ENCODE peak calls at places on chromosomes 7 and 10, in four cellular contexts. One of them, this sample, is unnamed.

GRCh38 chr10:60281792-60282353 is 107.8 kb downstream of the ANK3 start:
- DNase-seq in neural progenitor cell: no peak
- DNase-seq in A549: no peak
- DNase-seq in psoas muscle: no peak
- DNase-seq in this sample: no peak

GRCh38 chr10:49606981-49607535 is 3.1 kb upstream of the SLC18A3 start:
- DNase-seq in neural progenitor cell: peak; percentile 93
- DNase-seq in A549: peak; percentile 42
- DNase-seq in psoas muscle: peak; percentile 60
- DNase-seq in this sample: no peak

GRCh38 chr10:4070171-4070570 is 285.2 kb upstream of the KLF6 start:
- DNase-seq in neural progenitor cell: no peak
- DNase-seq in A549: no peak
- DNase-seq in psoas muscle: no peak
- DNase-seq in this sample: no peak

GRCh38 chr10:119368991-119369869 is 161.9 kb downstream of the GRK5 start:
- DNase-seq in neural progenitor cell: no peak
- DNase-seq in A549: no peak
- DNase-seq in psoas muscle: no peak
- DNase-seq in this sample: no peak

GRCh38 chr10:2866569-2866968 is 200.8 kb upstream of the PFKP start:
- DNase-seq in neural progenitor cell: no peak
- DNase-seq in A549: no peak
- DNase-seq in psoas muscle: no peak
- DNase-seq in this sample: no peak

GRCh38 chr7:156514851-156515250 is 125.7 kb upstream of the RNF32 start:
- DNase-seq in neural progenitor cell: no peak
- DNase-seq in A549: no peak
- DNase-seq in psoas muscle: no peak
- DNase-seq in this sample: no peak

GRCh38 chr7:87003872-87004798 is 55.3 kb downstream of the ELAPOR2 start:
- DNase-seq in neural progenitor cell: no peak
- DNase-seq in A549: no peak
- DNase-seq in psoas muscle: no peak
- DNase-seq in this sample: no peak

GRCh38 chr10:89295597-89295996 is 6.2 kb upstream of the IFIT2 start:
- DNase-seq in neural progenitor cell: no peak
- DNase-seq in A549: no peak
- DNase-seq in psoas muscle: no peak
- DNase-seq in this sample: no peak

GRCh38 chr10:69558559-69558958 is 14.7 kb downstream of the NEUROG3 start:
- DNase-seq in neural progenitor cell: no peak
- DNase-seq in A549: no peak
- DNase-seq in psoas muscle: no peak
- DNase-seq in this sample: no peak

GRCh38 chr10:102222798-102223197 is 3.3 kb upstream of the ELOVL3 start:
- DNase-seq in neural progenitor cell: no peak
- DNase-seq in A549: no peak
- DNase-seq in psoas muscle: no peak
- DNase-seq in this sample: no peak

GRCh38 chr7:92916751-92917369 is 80.5 kb upstream of the CDK6 start:
- DNase-seq in neural progenitor cell: peak; percentile 86
- DNase-seq in A549: no peak
- DNase-seq in psoas muscle: no peak
- DNase-seq in this sample: no peak

GRCh38 chr10:103716206-103717160 is 138.9 kb downstream of the SH3PXD2A start:
- DNase-seq in neural progenitor cell: no peak
- DNase-seq in A549: no peak
- DNase-seq in psoas muscle: no peak
- DNase-seq in this sample: no peak

GRCh38 chr7:83248000-83248399 is 85.3 kb upstream of the PCLO start:
- DNase-seq in neural progenitor cell: no peak
- DNase-seq in A549: no peak
- DNase-seq in psoas muscle: no peak
- DNase-seq in this sample: no peak

GRCh38 chr7:102122026-102122425 is 164.6 kb upstream of the SH2B2 start:
- DNase-seq in neural progenitor cell: no peak
- DNase-seq in A549: peak; percentile 44
- DNase-seq in psoas muscle: no peak
- DNase-seq in this sample: no peak

GRCh38 chr7:50264908-50265307 is 39.6 kb upstream of the IKZF1 start:
- DNase-seq in neural progenitor cell: no peak
- DNase-seq in A549: no peak
- DNase-seq in psoas muscle: no peak
- DNase-seq in this sample: no peak

GRCh38 chr7:732094-732541 is 5.0 kb upstream of the PRKAR1B start:
- DNase-seq in neural progenitor cell: no peak
- DNase-seq in A549: peak; percentile 41
- DNase-seq in psoas muscle: peak; percentile 52
- DNase-seq in this sample: peak; percentile 86

GRCh38 chr7:52936750-52937149 is 98.7 kb upstream of the POM121L12 start:
- DNase-seq in neural progenitor cell: no peak
- DNase-seq in A549: no peak
- DNase-seq in psoas muscle: no peak
- DNase-seq in this sample: no peak

GRCh38 chr7:140623995-140624902 is 16.4 kb downstream of the DENND2A start:
- DNase-seq in neural progenitor cell: no peak
- DNase-seq in A549: no peak
- DNase-seq in psoas muscle: no peak
- DNase-seq in this sample: no peak

GRCh38 chr10:18418579-18419210 is 232.7 kb downstream of the NSUN6 start:
- DNase-seq in neural progenitor cell: no peak
- DNase-seq in A549: no peak
- DNase-seq in psoas muscle: no peak
- DNase-seq in this sample: no peak

GRCh38 chr10:53315709-53316108 is 543.1 kb upstream of the MBL2 start:
- DNase-seq in neural progenitor cell: no peak
- DNase-seq in A549: no peak
- DNase-seq in psoas muscle: no peak
- DNase-seq in this sample: no peak

GRCh38 chr7:133695976-133696531 is 431.1 kb upstream of the LRGUK start:
- DNase-seq in neural progenitor cell: peak; percentile 1
- DNase-seq in A549: no peak
- DNase-seq in psoas muscle: no peak
- DNase-seq in this sample: no peak

GRCh38 chr10:32379314-32379949 is 32.5 kb upstream of the EPC1 start:
- DNase-seq in neural progenitor cell: peak; percentile 51
- DNase-seq in A549: no peak
- DNase-seq in psoas muscle: no peak
- DNase-seq in this sample: no peak

GRCh38 chr7:38229386-38229785 is 44.0 kb downstream of the TARP start:
- DNase-seq in neural progenitor cell: no peak
- DNase-seq in A549: no peak
- DNase-seq in psoas muscle: no peak
- DNase-seq in this sample: no peak

GRCh38 chr10:73744690-73744994 is 470 bp downstream of the SEC24C start:
- DNase-seq in neural progenitor cell: peak; percentile 85
- DNase-seq in A549: peak; percentile 65
- DNase-seq in psoas muscle: peak; percentile 55
- DNase-seq in this sample: peak; percentile 75

GRCh38 chr10:8053446-8054242 is 844 bp upstream of the GATA3 start:
- DNase-seq in neural progenitor cell: peak; percentile 96
- DNase-seq in A549: peak; percentile 92
- DNase-seq in psoas muscle: peak; percentile 79
- DNase-seq in this sample: peak; percentile 91

GRCh38 chr10:8052344-8052969 is 2.0 kb upstream of the GATA3 start:
- DNase-seq in neural progenitor cell: peak; percentile 50
- DNase-seq in A549: no peak
- DNase-seq in psoas muscle: no peak
- DNase-seq in this sample: no peak

GRCh38 chr10:8054243-8054497 is 318 bp upstream of the GATA3 start:
- DNase-seq in neural progenitor cell: no peak
- DNase-seq in A549: peak; percentile 76
- DNase-seq in psoas muscle: no peak
- DNase-seq in this sample: peak; percentile 13

GRCh38 chr10:8051851-8052257 is 2.6 kb upstream of the GATA3 start:
- DNase-seq in neural progenitor cell: peak; percentile 91
- DNase-seq in A549: no peak
- DNase-seq in psoas muscle: no peak
- DNase-seq in this sample: no peak

GRCh38 chr10:8052970-8053445 is 1.5 kb upstream of the GATA3 start:
- DNase-seq in neural progenitor cell: no peak
- DNase-seq in A549: no peak
- DNase-seq in psoas muscle: no peak
- DNase-seq in this sample: no peak
- TF ChIP-seq CTCF in neural progenitor cell: no peak
- TF ChIP-seq CTCF in A549: no peak
- TF ChIP-seq CTCF in psoas muscle: no peak
- TF ChIP-seq CTCF in this sample: no peak

DNA sequence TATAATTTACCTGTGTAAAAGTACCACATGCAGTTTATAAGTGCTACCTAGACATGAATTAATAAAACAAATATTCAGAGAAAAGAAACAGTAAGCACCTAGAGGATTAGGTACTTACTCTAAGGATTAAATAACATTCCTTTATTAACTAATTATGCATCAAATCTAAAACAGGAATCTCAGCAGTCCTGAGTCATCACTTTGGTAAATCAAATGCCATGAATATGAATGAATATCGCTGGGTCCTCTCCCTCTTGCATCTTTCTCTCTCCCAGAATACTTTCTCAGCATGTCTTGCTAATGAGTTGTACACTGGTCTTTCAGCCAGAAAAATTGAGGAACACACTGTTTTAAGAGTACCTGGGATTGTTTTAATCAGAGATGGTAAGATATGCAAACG is 225.6 kb upstream of the NFE2L3 start:
- DNase-seq in neural progenitor cell: no peak
- DNase-seq in A549: no peak
- DNase-seq in psoas muscle: no peak
- DNase-seq in this sample: no peak
- H3K4me1 ChIP-seq in neural progenitor cell: no peaks in the 10 kb centered on the region
- H3K4me1 ChIP-seq in A549: no peaks in the 10 kb centered on the region
- H3K4me1 ChIP-seq in psoas muscle: no peaks in the 10 kb centered on the region
- H3K4me1 ChIP-seq in this sample: no peaks in the 10 kb centered on the region

GRCh38 chr7:25495905-25496304 is 267.6 kb upstream of the NPVF start:
- DNase-seq in neural progenitor cell: no peak
- DNase-seq in A549: no peak
- DNase-seq in psoas muscle: no peak
- DNase-seq in this sample: no peak

GRCh38 chr7:25496394-25497103 is 268.3 kb upstream of the NPVF start:
- DNase-seq in neural progenitor cell: no peak
- DNase-seq in A549: no peak
- DNase-seq in psoas muscle: no peak
- DNase-seq in this sample: no peak

GRCh38 chr7:25493811-25494366 is 265.6 kb upstream of the NPVF start:
- DNase-seq in neural progenitor cell: no peak
- DNase-seq in A549: no peak
- DNase-seq in psoas muscle: no peak
- DNase-seq in this sample: no peak

DNA sequence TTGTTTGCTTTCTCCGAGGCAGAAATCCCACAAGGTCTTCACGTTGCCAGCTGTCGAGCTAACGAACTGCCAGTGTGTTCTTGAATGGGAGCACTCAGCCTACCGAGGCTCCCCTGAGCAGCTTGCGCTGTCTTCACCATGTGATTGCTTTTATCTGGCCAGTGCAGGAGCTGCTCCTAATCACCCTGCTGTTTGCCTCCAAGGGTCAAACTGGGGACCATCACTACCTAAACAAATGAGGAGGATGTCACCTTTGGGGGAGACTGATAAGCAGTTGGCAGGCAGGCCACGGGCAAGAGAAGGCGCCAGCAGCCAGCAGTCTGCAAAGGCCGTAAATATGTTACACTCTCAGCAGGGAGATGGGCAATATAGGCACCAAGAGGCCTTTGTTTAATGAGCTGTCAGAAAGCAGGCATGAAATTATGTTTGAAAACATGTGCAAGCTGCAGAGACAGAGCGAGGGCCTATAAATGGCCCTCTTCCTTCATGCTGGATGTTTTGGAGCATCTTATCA is 267.1 kb upstream of the NPVF start:
- DNase-seq in neural progenitor cell: peak; percentile 36
- DNase-seq in A549: no peak
- DNase-seq in psoas muscle: no peak
- DNase-seq in this sample: no peak
- TF ChIP-seq CTCF in neural progenitor cell: no peak
- TF ChIP-seq CTCF in A549: no peak
- TF ChIP-seq CTCF in psoas muscle: no peak
- TF ChIP-seq CTCF in this sample: no peak

GRCh38 chr7:107186242-107186641 is 17.4 kb downstream of the HBP1 start:
- DNase-seq in neural progenitor cell: no peak
- DNase-seq in A549: no peak
- DNase-seq in psoas muscle: no peak
- DNase-seq in this sample: no peak

GRCh38 chr7:107181172-107181571 is 12.4 kb downstream of the HBP1 start:
- DNase-seq in neural progenitor cell: no peak
- DNase-seq in A549: no peak
- DNase-seq in psoas muscle: no peak
- DNase-seq in this sample: no peak

GRCh38 chr7:107185716-107186115 is 16.9 kb downstream of the HBP1 start:
- DNase-seq in neural progenitor cell: no peak
- DNase-seq in A549: no peak
- DNase-seq in psoas muscle: no peak
- DNase-seq in this sample: no peak

GRCh38 chr7:107179326-107180163 is 10.7 kb downstream of the HBP1 start:
- DNase-seq in neural progenitor cell: no peak
- DNase-seq in A549: peak; percentile 27
- DNase-seq in psoas muscle: no peak
- DNase-seq in this sample: no peak

DNA sequence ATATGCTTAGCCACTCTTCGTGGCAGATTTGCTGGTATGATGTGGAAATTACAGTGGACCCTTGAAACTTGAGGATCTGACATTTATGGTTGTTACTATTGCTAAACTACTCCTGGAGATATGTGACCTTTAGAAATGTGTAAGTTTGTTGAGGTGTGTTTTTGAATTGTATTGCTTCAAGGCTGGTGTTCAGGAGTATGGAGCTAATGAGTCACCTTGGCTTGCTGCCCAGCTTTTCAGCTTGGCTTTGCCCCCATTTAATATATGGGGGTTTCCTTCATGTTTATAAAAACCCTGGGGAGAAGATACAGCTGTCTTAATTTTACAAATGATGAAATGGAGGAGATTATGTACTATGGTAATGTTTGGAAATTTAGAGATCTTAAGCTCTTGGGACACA is 11.6 kb downstream of the HBP1 start:
- DNase-seq in neural progenitor cell: no peak
- DNase-seq in A549: peak; percentile 16
- DNase-seq in psoas muscle: no peak
- DNase-seq in this sample: peak; percentile 50
- H3K4me1 ChIP-seq in neural progenitor cell: no peaks in the 10 kb centered on the region
- H3K4me1 ChIP-seq in A549: peaks cover 30% of the 10 kb centered on the region
- H3K4me1 ChIP-seq in psoas muscle: peaks cover 42% of the 10 kb centered on the region
- H3K4me1 ChIP-seq in this sample: peaks cover 22% of the 10 kb centered on the region

DNA sequence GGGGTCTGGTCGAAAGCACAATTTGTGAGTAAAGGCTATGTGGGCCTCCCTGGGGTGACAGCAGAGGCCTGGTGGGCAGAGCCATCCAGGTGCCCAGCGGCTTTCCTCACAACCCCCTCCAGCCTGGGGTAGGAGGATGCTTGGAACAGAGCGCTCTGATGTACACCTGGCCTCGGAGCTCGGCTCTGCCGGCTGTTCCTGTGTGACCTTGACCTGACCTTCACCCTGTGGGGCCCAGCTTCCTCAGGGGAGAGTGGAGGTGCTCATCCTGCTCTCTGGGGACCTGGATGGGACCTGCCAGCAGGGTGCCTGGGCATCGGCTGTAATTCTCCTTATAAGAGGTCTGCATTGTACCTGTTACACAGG is 28.9 kb downstream of the RET start:
- DNase-seq in neural progenitor cell: no peak
- DNase-seq in A549: no peak
- DNase-seq in psoas muscle: no peak
- DNase-seq in this sample: no peak
- TF ChIP-seq CTCF in neural progenitor cell: no peak
- TF ChIP-seq CTCF in A549: peak; percentile 27
- TF ChIP-seq CTCF in psoas muscle: no peak
- TF ChIP-seq CTCF in this sample: no peak